ENCODE peak calls at places on chromosomes 4 and X, in five cellular contexts. K is K562, Q is IMR-90, F is HepG2, J is SK-N-SH. W is an unnamed sample.

GRCh38 chr4:8115203-8115520 is 43.5 kb downstream of the ABLIM2 start:
- DNase-seq in K (no peak), Q (no peak), F (no peak), J (no peak), W (no peak)

GRCh38 chr4:23324291-23324690 is 565.6 kb downstream of the PPARGC1A start:
- DNase-seq in K (no peak), Q (no peak), F (no peak), J (no peak), W (no peak)

GRCh38 chr4:29566371-29566770 is 1153.8 kb upstream of the PCDH7 start:
- DNase-seq in K (no peak), Q (no peak), F (no peak), J (no peak), W (no peak)

GRCh38 chr4:41215155-41215554 is 813 bp upstream of the APBB2 start:
- DNase-seq in K (no peak), Q (no peak), F (no peak), J (peak; percentile 13), W (no peak)

GRCh38 chr4:81498046-81498445 is 26.3 kb upstream of the RASGEF1B start:
- DNase-seq in K (no peak), Q (no peak), F (no peak), J (no peak), W (no peak)

GRCh38 chrX:97402333-97402732 is 518.6 kb downstream of the RPA4 start:
- DNase-seq in K (no peak), Q (no peak), F (no peak), J (no peak), W (no peak)

GRCh38 chrX:48893556-48894348 is 3.8 kb downstream of the TIMM17B start:
- DNase-seq in K (no peak), Q (no peak), F (no peak), J (no peak), W (no peak)

GRCh38 chr4:1096841-1097240 is 16.5 kb downstream of the RNF212 start:
- DNase-seq in K (no peak), Q (no peak), F (no peak), J (no peak), W (no peak)

GRCh38 chr4:143357161-143357845 is 20.6 kb downstream of the GAB1 start:
- DNase-seq in K (no peak), Q (no peak), F (no peak), J (no peak), W (no peak)

GRCh38 chr4:143353797-143354196 is 17.1 kb downstream of the GAB1 start:
- DNase-seq in K (no peak), Q (no peak), F (no peak), J (no peak), W (no peak)

GRCh38 chr4:143354990-143355389 is 18.3 kb downstream of the GAB1 start:
- DNase-seq in K (no peak), Q (no peak), F (no peak), J (peak; percentile 66), W (no peak)

GRCh38 chr4:143356493-143356892 is 19.8 kb downstream of the GAB1 start:
- DNase-seq in K (no peak), Q (no peak), F (no peak), J (no peak), W (no peak)

DNA sequence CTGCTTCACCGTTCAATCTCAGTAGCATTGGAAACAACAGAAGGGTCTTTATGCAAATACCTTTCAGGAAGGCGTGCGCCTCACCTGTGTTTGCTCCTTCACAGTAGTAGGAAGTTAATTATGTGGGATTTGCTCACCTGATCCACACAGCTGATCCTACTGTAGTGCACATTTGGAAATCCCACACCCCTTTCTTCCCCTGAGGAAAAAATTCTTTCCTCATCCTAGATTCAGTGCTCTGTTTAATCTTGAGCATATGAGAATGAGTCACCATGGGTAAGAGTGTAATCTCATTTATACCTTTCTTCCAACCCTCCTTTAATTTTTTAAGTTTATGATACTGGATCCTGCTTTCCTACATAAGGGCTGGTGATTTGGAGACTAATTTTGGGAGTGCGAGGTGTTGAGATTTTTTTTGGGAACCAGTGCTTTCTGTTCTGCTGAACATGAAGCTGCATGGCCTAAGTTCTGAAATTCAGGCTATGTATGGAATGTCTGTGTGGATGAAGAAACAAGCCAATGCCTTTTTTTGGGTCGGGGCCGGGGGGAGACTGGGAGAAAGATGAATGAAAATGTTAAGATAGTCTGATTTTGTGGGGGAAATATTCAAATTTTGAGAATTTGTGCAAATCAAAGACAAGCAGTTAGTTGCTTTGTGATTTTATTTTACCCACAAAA is 19.0 kb downstream of the GAB1 start:
- DNase-seq in K (no peak), Q (peak; percentile 48), F (no peak), J (no peak), W (no peak)
- TF ChIP-seq MXI1 in K (no peak), Q (no peak), F (no peak), J (no peak), W (no peak)

DNA sequence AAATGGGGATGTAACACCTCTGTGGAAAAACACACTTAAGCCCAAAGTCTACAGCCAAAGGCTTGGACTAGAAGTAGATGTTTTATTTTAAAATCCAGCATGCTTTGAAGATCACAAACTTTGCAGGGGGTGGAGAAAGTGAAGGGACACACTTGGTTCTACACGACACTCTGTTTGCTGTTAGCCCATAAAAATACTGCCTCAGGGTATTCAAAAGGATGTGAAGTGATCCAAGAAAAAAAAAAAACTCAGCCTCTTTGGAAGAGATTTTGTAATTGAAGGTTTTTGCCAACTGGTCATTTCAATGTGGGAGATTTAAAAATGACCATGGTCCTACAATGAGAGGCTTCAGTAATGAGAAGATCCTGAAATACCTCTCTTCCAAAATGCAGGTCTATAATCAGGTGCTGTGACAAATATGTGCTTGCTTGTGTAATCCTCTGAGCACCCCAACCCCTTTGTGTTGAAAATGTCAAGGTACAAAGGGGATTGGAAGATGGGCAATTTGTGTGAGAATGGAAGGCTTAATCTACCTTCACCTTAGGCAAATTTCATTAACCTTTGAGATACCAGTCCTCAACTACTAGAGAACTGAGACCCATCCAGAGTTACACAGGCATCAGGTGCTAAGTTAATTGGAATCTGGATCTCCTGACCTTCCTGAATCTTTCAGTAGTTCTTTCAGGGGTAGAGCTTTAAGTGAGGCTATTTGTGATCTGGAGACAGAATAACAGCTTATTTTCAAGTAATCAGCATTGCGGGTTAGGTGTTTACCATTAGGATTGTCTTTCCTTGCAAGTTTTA is 82.5 kb downstream of the HS6ST2 start:
- DNase-seq in K (no peak), Q (no peak), F (no peak), J (no peak), W (no peak)
- TF ChIP-seq MXI1 in K (no peak), Q (no peak), F (no peak), J (no peak), W (no peak)

DNA sequence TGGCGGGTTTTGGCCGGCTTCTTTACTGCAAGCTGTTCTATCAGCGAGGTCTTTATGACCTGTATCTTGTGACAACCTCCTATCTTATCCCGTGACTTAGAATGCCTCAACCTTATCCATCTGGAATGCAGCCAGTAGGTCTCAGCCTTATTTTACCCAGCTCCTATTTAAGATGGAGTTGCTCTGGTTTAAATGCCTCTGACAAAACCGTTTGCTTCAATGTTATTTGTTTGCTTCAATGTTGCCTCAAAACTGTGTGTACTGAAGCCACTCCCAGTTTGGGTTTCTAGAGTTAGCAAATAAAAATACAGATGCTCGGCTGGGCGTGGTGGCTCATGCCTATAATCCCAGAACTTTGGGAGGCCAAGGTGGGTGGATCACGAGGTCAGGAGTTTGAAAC is 51.6 kb downstream of the ZNF518B start:
- DNase-seq in K (no peak), Q (no peak), F (no peak), J (no peak), W (no peak)
- TF ChIP-seq MXI1 in K (no peak), Q (no peak), F (no peak), J (no peak), W (no peak)

GRCh38 chr4:68575081-68575480 is 1.0 kb downstream of the UGT2B17 start:
- DNase-seq in K (no peak), Q (no peak), F (no peak), J (no peak), W (no peak)

GRCh38 chr4:68582339-68582717 is 6.2 kb upstream of the UGT2B17 start:
- DNase-seq in K (no peak), Q (no peak), F (no peak), J (no peak), W (no peak)

GRCh38 chr4:68576272-68577100 is at the start of gene UGT2B17:
- DNase-seq in K (no peak), Q (no peak), F (no peak), J (no peak), W (no peak)

GRCh38 chr4:68581382-68582338 is 5.5 kb upstream of the UGT2B17 start:
- DNase-seq in K (peak; percentile 2), Q (no peak), F (no peak), J (no peak), W (no peak)

GRCh38 chr4:68577590-68577989 is 1.5 kb upstream of the UGT2B17 start:
- DNase-seq in K (no peak), Q (no peak), F (no peak), J (no peak), W (no peak)
- TF ChIP-seq MXI1 in K (no peak), Q (no peak), F (no peak), J (no peak), W (no peak)

GRCh38 chr4:106358899-106359298 is 9.7 kb downstream of the GIMD1 start:
- DNase-seq in K (no peak), Q (peak; percentile 77), F (no peak), J (no peak), W (no peak)
- TF ChIP-seq MXI1 in K (no peak), Q (no peak), F (no peak), J (no peak), W (no peak)

W was measured in GM12878.